ENCODE peak calls at places on chromosomes 16 and 17, in eight cellular contexts. V is Caki2; K is A549; I is fibroblast of the aortic adventitia; X is HAP-1; L is activated naive CD4-positive, alpha-beta T cell treated with anti-CD3 and anti-CD28 coated beads for 36 hours; F is NCI-H526 treated with DMSO at 0.1 percent for 48 hours; D is keratinocyte. T is an unnamed sample.

GRCh38 chr17:77688369-77688768 is 270.1 kb upstream of the TNRC6C start:
- DNase-seq in V (no peak), X (no peak), K (no peak), I (no peak), F (no peak), L (no peak), D (no peak), T (no peak)

GRCh38 chr16:88790312-88791150 is 5.5 kb upstream of the PIEZO1 start:
- DNase-seq in D (no peak), X (no peak), F (no peak), I (no peak), L (peak), K (no peak), V (no peak), T (no peak)

GRCh38 chr17:10651927-10652326 is 5.2 kb downstream of the MYH3 start:
- DNase-seq in K (no peak), D (no peak), I (no peak), L (no peak), F (no peak), X (no peak), V (no peak), T (no peak)

GRCh38 chr16:24118126-24118821 is 137.9 kb upstream of the CACNG3 start:
- DNase-seq in F (no peak), X (no peak), K (no peak), L (no peak), D (no peak), I (no peak), V (no peak), T (no peak)

GRCh38 chr17:41910701-41911391 is 7.9 kb downstream of the ACLY start:
- DNase-seq in K (peak), D (no peak), I (peak), X (no peak), F (no peak), V (peak), L (no peak), T (no peak)

GRCh38 chr17:63881935-63882601 is at the start of gene GH2:
- DNase-seq in X (peak), I (peak), V (peak), K (peak), D (no peak), L (peak), F (no peak), T (no peak)

GRCh38 chr17:17667231-17667630 is 14.0 kb upstream of the RAI1 start:
- DNase-seq in I (no peak), V (no peak), L (no peak), X (no peak), D (no peak), F (no peak), K (no peak), T (no peak)

GRCh38 chr17:7579839-7580630 is 597 bp downstream of the CD68 start:
- DNase-seq in D (no peak), V (no peak), K (no peak), L (no peak), X (peak), I (no peak), F (no peak), T (no peak)

GRCh38 chr17:32958418-32958817 is 30.5 kb downstream of the TMEM98 start:
- DNase-seq in D (no peak), X (no peak), L (no peak), F (no peak), V (no peak), K (no peak), I (peak), T (no peak)

GRCh38 chr16:81770008-81770407 is 9.1 kb upstream of the PLCG2 start:
- DNase-seq in I (no peak), K (no peak), V (no peak), D (no peak), F (no peak), L (no peak), X (no peak), T (no peak)

GRCh38 chr17:43701318-43701743 is 39.6 kb upstream of the MEOX1 start:
- DNase-seq in L (peak), I (no peak), D (no peak), F (no peak), V (no peak), K (no peak), X (no peak), T (no peak)

GRCh38 chr17:47285003-47285402 is 31.4 kb downstream of the ITGB3 start:
- DNase-seq in K (no peak), I (no peak), X (no peak), V (no peak), F (no peak), L (no peak), D (no peak), T (no peak)

GRCh38 chr16:57038151-57038550 is 48.8 kb downstream of the NLRC5 start:
- DNase-seq in F (no peak), D (no peak), L (no peak), X (no peak), V (no peak), K (no peak), I (no peak), T (no peak)

GRCh38 chr16:61555718-61556441 is 480.4 kb downstream of the CDH8 start:
- DNase-seq in V (no peak), X (no peak), K (no peak), I (no peak), D (no peak), L (no peak), F (no peak), T (no peak)

GRCh38 chr17:72724375-72724774 is 368.1 kb downstream of the SLC39A11 start:
- DNase-seq in L (no peak), F (no peak), V (no peak), D (peak), X (no peak), I (no peak), K (no peak), T (no peak)

GRCh38 chr16:56279132-56279531 is 87.8 kb downstream of the GNAO1 start:
- DNase-seq in F (no peak), K (no peak), X (no peak), V (no peak), I (no peak), D (no peak), L (peak), T (peak)

GRCh38 chr17:64128787-64129514 is 993 bp downstream of the ERN1 start:
- DNase-seq in I (peak), F (no peak), V (no peak), K (peak), L (peak), D (no peak), X (peak), T (no peak)

GRCh38 chr17:57090560-57091185 is 5.6 kb downstream of the AKAP1 start:
- DNase-seq in V (no peak), L (no peak), K (no peak), X (peak), F (no peak), D (no peak), I (peak), T (no peak)

GRCh38 chr16:73616186-73616585 is 568.3 kb upstream of the ZFHX3 start:
- DNase-seq in V (no peak), I (no peak), L (no peak), K (no peak), X (no peak), D (no peak), F (no peak), T (no peak)

GRCh38 chr17:32859857-32860525 is 16.9 kb downstream of the MYO1D start:
- DNase-seq in V (no peak), F (no peak), L (no peak), D (no peak), I (no peak), X (no peak), K (no peak), T (no peak)

GRCh38 chr16:21263640-21264211 is 14.4 kb downstream of the CRYM start:
- DNase-seq in F (peak), L (no peak), D (no peak), V (peak), K (peak), I (peak), X (peak), T (no peak)

GRCh38 chr16:8571061-8571596 is 19.2 kb downstream of the TMEM114 start:
- DNase-seq in X (peak), D (no peak), V (peak), L (no peak), K (no peak), I (peak), F (no peak), T (no peak)

GRCh38 chr17:2034157-2034556 is 4.2 kb downstream of the DPH1 start:
- DNase-seq in V (peak), F (no peak), D (no peak), X (no peak), K (no peak), I (peak), L (no peak), T (no peak)

GRCh38 chr17:8231701-8232100 is 16.2 kb downstream of the CTC1 start:
- DNase-seq in X (no peak), D (no peak), F (no peak), I (no peak), L (no peak), K (no peak), V (no peak), T (no peak)

GRCh38 chr17:78374631-78375274 is 3.7 kb upstream of the PGS1 start:
- DNase-seq in F (no peak), I (peak), K (no peak), X (no peak), L (no peak), D (no peak), V (peak), T (peak)

GRCh38 chr17:7384489-7385081 is 3.7 kb downstream of the TNK1 start:
- DNase-seq in F (no peak), V (no peak), L (no peak), I (no peak), X (no peak), D (no peak), K (no peak), T (no peak)

GRCh38 chr16:84535408-84535807 is 30.9 kb upstream of the MEAK7 start:
- DNase-seq in I (no peak), K (no peak), V (no peak), D (no peak), F (no peak), X (no peak), L (no peak), T (no peak)

GRCh38 chr17:8012996-8013640 is 10.7 kb downstream of the GUCY2D start:
- DNase-seq in I (no peak), V (no peak), X (no peak), L (no peak), D (no peak), K (no peak), F (no peak), T (no peak)

GRCh38 chr17:39754958-39755549 is 17.3 kb downstream of the GRB7 start:
- DNase-seq in V (no peak), I (no peak), F (no peak), K (no peak), D (no peak), X (no peak), L (no peak), T (no peak)

GRCh38 chr17:7836596-7837374 is 2.8 kb downstream of the KDM6B start:
- DNase-seq in L (peak), V (peak), X (peak), K (peak), D (no peak), F (peak), I (peak), T (peak)

GRCh38 chr17:82080789-82081464 is 15.3 kb upstream of the DUS1L start:
- DNase-seq in I (no peak), K (no peak), X (no peak), D (no peak), F (no peak), V (no peak), L (no peak), T (no peak)

GRCh38 chr17:65088621-65089385 is 32.3 kb upstream of the GNA13 start:
- DNase-seq in D (peak), K (no peak), X (no peak), F (no peak), L (no peak), I (no peak), V (no peak), T (no peak)

T was measured in CD14-positive monocyte.